ENCODE peak calls at places on chromosomes 7 and 10, in eight cellular contexts. O, D, E, R, J, V, Z and W are unnamed samples.

GRCh38 chr10:3622845-3623621 is 162.0 kb downstream of the KLF6 start:
- DNase-seq in O (no peak), Z (no peak), E (no peak), V (no peak), R (no peak), D (peak), J (peak), W (no peak)

GRCh38 chr7:20666444-20666843 is 51.0 kb downstream of the ABCB5 start:
- DNase-seq in J (no peak), Z (no peak), O (no peak), D (no peak), V (no peak), R (no peak), E (no peak), W (no peak)

GRCh38 chr7:51930834-51931233 is 614.2 kb upstream of the COBL start:
- DNase-seq in D (no peak), E (no peak), R (no peak), Z (no peak), J (no peak), O (no peak), V (no peak), W (no peak)

GRCh38 chr10:16976803-16977202 is 152.8 kb downstream of the CUBN start:
- DNase-seq in V (no peak), Z (no peak), O (no peak), J (no peak), D (no peak), E (no peak), R (no peak), W (no peak)

GRCh38 chr7:115135769-115136410 is 214.0 kb downstream of the MDFIC start:
- DNase-seq in Z (no peak), D (no peak), J (no peak), V (no peak), E (peak), O (no peak), R (no peak), W (no peak)

GRCh38 chr7:105766421-105767191 is 109.8 kb downstream of the ATXN7L1 start:
- DNase-seq in Z (no peak), R (no peak), O (no peak), D (no peak), J (no peak), E (no peak), V (no peak), W (no peak)

GRCh38 chr10:3090914-3091313 is 23.6 kb downstream of the PFKP start:
- DNase-seq in V (peak), D (peak), J (no peak), E (peak), R (peak), Z (peak), O (peak), W (peak)

GRCh38 chr7:151408839-151409554 is 841 bp downstream of the WDR86 start:
- DNase-seq in J (no peak), E (no peak), O (no peak), D (no peak), V (no peak), R (peak), Z (peak), W (peak)

GRCh38 chr7:88314092-88314491 is 7.4 kb upstream of the STEAP4 start:
- DNase-seq in O (no peak), E (no peak), R (no peak), D (no peak), J (no peak), Z (no peak), V (no peak), W (no peak)

GRCh38 chr7:74023037-74023436 is 4.9 kb upstream of the ELN start:
- DNase-seq in D (peak), V (no peak), Z (no peak), J (peak), E (peak), R (peak), O (no peak), W (no peak)

GRCh38 chr10:46520941-46521340 is 35.5 kb downstream of the GPRIN2 start:
- DNase-seq in Z (no peak), J (no peak), R (no peak), E (peak), O (no peak), D (peak), V (no peak), W (peak)

GRCh38 chr10:5910323-5911100 is 20.5 kb downstream of the FBH1 start:
- DNase-seq in D (no peak), R (no peak), Z (no peak), O (no peak), E (peak), J (no peak), V (no peak), W (no peak)

GRCh38 chr7:150846291-150847115 is 5.8 kb upstream of the AOC1 start:
- DNase-seq in R (no peak), D (no peak), E (no peak), V (no peak), J (no peak), Z (no peak), O (no peak), W (no peak)

GRCh38 chr7:12637819-12638592 is 49.4 kb upstream of the ARL4A start:
- DNase-seq in D (no peak), V (no peak), O (no peak), R (no peak), J (no peak), Z (no peak), E (no peak), W (no peak)

GRCh38 chr7:47948096-47948790 is at the start of gene PKD1L1:
- DNase-seq in R (no peak), Z (no peak), J (no peak), D (no peak), E (no peak), O (no peak), V (no peak), W (no peak)
- TF ChIP-seq CTCF in R (no peak), Z (no peak), J (no peak), D (no peak), E (no peak), O (no peak), V (no peak), W (no peak)

GRCh38 chr7:76330673-76331072 is 28.1 kb downstream of the YWHAG start:
- DNase-seq in R (no peak), O (no peak), Z (no peak), J (no peak), E (no peak), V (no peak), D (no peak), W (no peak)
- TF ChIP-seq CTCF in R (no peak), O (no peak), Z (no peak), J (no peak), E (no peak), V (no peak), D (no peak), W (no peak)

GRCh38 chr7:127717502-127718125 is 65.6 kb downstream of the SND1 start:
- DNase-seq in E (peak), Z (no peak), O (no peak), V (no peak), J (peak), D (peak), R (no peak), W (no peak)
- TF ChIP-seq CTCF in E (no peak), Z (no peak), O (no peak), V (no peak), J (no peak), D (no peak), R (no peak), W (no peak)

DNA sequence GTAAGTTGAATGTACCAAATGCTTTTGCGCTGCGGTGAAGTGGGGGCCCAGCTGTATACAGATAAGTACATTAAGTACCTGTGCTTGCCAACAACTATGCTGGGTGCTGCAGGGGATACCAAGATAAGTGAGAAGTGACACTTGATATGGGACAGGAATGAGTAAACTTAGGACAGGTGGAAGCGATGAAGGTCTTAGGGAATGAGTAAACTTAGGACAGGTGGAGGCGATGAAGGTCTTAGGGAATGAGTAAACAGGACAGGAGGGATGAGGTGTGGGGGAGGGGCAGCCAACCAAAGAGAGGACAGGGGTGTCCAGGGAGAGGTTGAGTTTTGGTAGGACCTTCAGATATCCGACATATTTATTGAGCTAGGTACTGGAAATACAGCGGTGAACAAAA is 1.4 kb downstream of the MDH2 start:
- DNase-seq in Z (no peak), E (no peak), O (no peak), R (no peak), V (no peak), J (no peak), D (no peak), W (no peak)
- TF ChIP-seq CTCF in Z (no peak), E (no peak), O (no peak), R (no peak), V (no peak), J (no peak), D (no peak), W (no peak)

GRCh38 chr10:101840741-101841453 is 2.7 kb downstream of the KCNIP2 start:
- DNase-seq in D (peak), O (peak), Z (peak), V (peak), R (peak), E (peak), J (peak), W (peak)

GRCh38 chr10:101840102-101840684 is 3.4 kb downstream of the KCNIP2 start:
- DNase-seq in D (peak), V (no peak), Z (no peak), R (no peak), E (no peak), O (no peak), J (no peak), W (peak)

GRCh38 chr10:101845903-101846302 is 2.3 kb upstream of the KCNIP2 start:
- DNase-seq in R (no peak), E (no peak), J (no peak), V (no peak), O (no peak), D (no peak), Z (no peak), W (no peak)

GRCh38 chr10:101841826-101842225 is 1.8 kb downstream of the KCNIP2 start:
- DNase-seq in R (no peak), J (no peak), O (no peak), V (no peak), E (no peak), Z (no peak), D (no peak), W (no peak)

GRCh38 chr10:101843032-101843991 is at the start of gene KCNIP2:
- DNase-seq in E (no peak), O (no peak), J (no peak), D (no peak), Z (peak), R (peak), V (no peak), W (no peak)
- TF ChIP-seq CTCF in E (peak), O (peak), J (peak), D (peak), Z (peak), R (peak), V (no peak), W (peak)